ENCODE peak calls at places on chromosomes 5 and 9, in four cellular contexts. S is ovary, M is endothelial cell, A is nephron progenitor cell. P is an unnamed sample.
A peak's percentile ranks its signal among the peaks of the same experiment; 100 is the strongest.

GRCh38 chr5:142548739-142549275 is 137.1 kb downstream of the FGF1 start:
- DNase-seq in S (peak; percentile 37), M (peak; percentile 71), A (peak; percentile 56), P (no peak)

GRCh38 chr5:2582106-2582505 is 169.4 kb downstream of the IRX2 start:
- DNase-seq in S (no peak), M (no peak), A (no peak), P (no peak)

GRCh38 chr9:132586830-132587483 is 4.6 kb downstream of the BARHL1 start:
- DNase-seq in S (no peak), M (no peak), A (peak; percentile 49), P (no peak)

GRCh38 chr9:83800236-83801033 is 17.1 kb downstream of the GKAP1 start:
- DNase-seq in S (no peak), M (no peak), A (no peak), P (no peak)

GRCh38 chr5:61293051-61293450 is 39.0 kb upstream of the ZSWIM6 start:
- DNase-seq in S (no peak), M (no peak), A (no peak), P (peak; percentile 74)

GRCh38 chr9:20873240-20873860 is 158.1 kb downstream of the HACD4 start:
- DNase-seq in S (no peak), M (no peak), A (no peak), P (no peak)

GRCh38 chr5:60295423-60295822 is 401.9 kb upstream of the PDE4D start:
- DNase-seq in S (no peak), M (peak; percentile 41), A (peak; percentile 4), P (no peak)

GRCh38 chr5:133360693-133361479 is 251.5 kb downstream of the FSTL4 start:
- DNase-seq in S (no peak), M (no peak), A (peak; percentile 37), P (no peak)

GRCh38 chr9:84917366-84918063 is 248.0 kb downstream of the NTRK2 start:
- DNase-seq in S (no peak), M (no peak), A (no peak), P (no peak)

GRCh38 chr9:27632254-27632653 is 59.0 kb upstream of the C9orf72 start:
- DNase-seq in S (no peak), M (no peak), A (no peak), P (no peak)

GRCh38 chr9:61665330-61665751 is 475.5 kb downstream of the SPATA31A7 start:
- DNase-seq in S (no peak), M (no peak), A (no peak), P (no peak)

GRCh38 chr9:81431662-81432061 is 257.7 kb downstream of the TLE1 start:
- DNase-seq in S (no peak), M (no peak), A (no peak), P (no peak)

GRCh38 chr5:57724836-57725235 is 242.2 kb upstream of the ACTBL2 start:
- DNase-seq in S (no peak), M (no peak), A (no peak), P (no peak)